ENCODE peak calls at places on chromosome 6, in ten cellular contexts. H is ovary; M is C1 segment of cervical spinal cord; I is stimulated activated CD8-positive, alpha-beta memory T cell treated with anti-CD3 and anti-CD28 coated beads, Interleukin-7, amount 100 ng/mL, for 24 hours; C is NB4; S is B cell; V is adrenal gland; R is BJ; Z is EL; O is CD8-positive, alpha-beta T cell. N is an unnamed sample.

GRCh38 chr6:166512567-166512966 is 73.9 kb downstream of the RAMACL start:
- DNase-seq in M (no peak), C (peak; percentile 23), V (no peak), I (no peak), S (peak; percentile 78), R (no peak), H (no peak), Z (no peak), O (peak; percentile 27), N (no peak)

GRCh38 chr6:15026832-15027231 is 219.0 kb upstream of the JARID2 start:
- DNase-seq in H (no peak), M (no peak), Z (peak; percentile 18), S (no peak), I (no peak), O (no peak), C (no peak), R (no peak), V (no peak), N (no peak)

GRCh38 chr6:113936093-113936934 is 34.6 kb downstream of the HDAC2 start:
- DNase-seq in R (peak; percentile 28), V (no peak), S (peak; percentile 46), I (no peak), O (no peak), H (no peak), C (peak; percentile 64), Z (peak; percentile 64), M (no peak), N (no peak)

GRCh38 chr6:37004044-37004984 is 1.1 kb upstream of the FGD2 start:
- DNase-seq in Z (no peak), S (peak; percentile 73), O (no peak), V (no peak), M (no peak), R (no peak), H (no peak), C (peak; percentile 32), I (no peak), N (peak; percentile 98)

GRCh38 chr6:104252276-104252675 is 607.4 kb downstream of the HACE1 start:
- DNase-seq in C (no peak), O (no peak), I (no peak), V (no peak), H (no peak), R (no peak), S (no peak), Z (no peak), M (no peak), N (no peak)

GRCh38 chr6:157853018-157853805 is 30.2 kb downstream of the SNX9 start:
- DNase-seq in O (no peak), S (no peak), C (no peak), V (no peak), M (no peak), R (no peak), I (no peak), H (no peak), Z (no peak), N (no peak)

GRCh38 chr6:105598264-105598663 is 195.4 kb upstream of the PREP start:
- DNase-seq in C (no peak), Z (no peak), R (no peak), V (no peak), O (no peak), H (no peak), S (no peak), M (no peak), I (no peak), N (no peak)

GRCh38 chr6:74598473-74599393 is 607.1 kb downstream of the COL12A1 start:
- DNase-seq in R (peak; percentile 69), I (no peak), V (no peak), C (no peak), Z (peak; percentile 68), M (no peak), O (no peak), H (no peak), S (no peak), N (no peak)

GRCh38 chr6:133399426-133399825 is 158.3 kb downstream of the EYA4 start:
- DNase-seq in R (no peak), S (no peak), M (no peak), O (no peak), V (no peak), C (no peak), H (no peak), Z (no peak), I (no peak), N (no peak)

GRCh38 chr6:16402501-16402900 is 164.1 kb downstream of the GMPR start:
- DNase-seq in M (no peak), C (no peak), S (no peak), H (peak; percentile 22), V (peak; percentile 29), R (peak; percentile 21), Z (peak; percentile 11), O (no peak), I (no peak), N (no peak)

GRCh38 chr6:11069760-11070159 is 23.9 kb upstream of the SMIM13 start:
- DNase-seq in O (no peak), I (no peak), S (no peak), Z (peak; percentile 39), M (no peak), C (no peak), V (no peak), R (no peak), H (no peak), N (no peak)